ENCODE peak calls at places on chromosomes 1 and 21, in seven cellular contexts. L is GM12865; O is skeletal muscle cell; H is neuronal stem cell; K is cardiac muscle cell; S is CD8-positive, alpha-beta memory T cell; G is adrenal gland. X is an unnamed sample.

GRCh38 chr1:115266729-115267421 is 71.2 kb downstream of the NGF start:
- DNase-seq in O (no peak), H (no peak), K (peak; percentile 48), G (peak; percentile 21), L (no peak), S (no peak), X (no peak)

GRCh38 chr1:111535256-111536191 is 32.1 kb upstream of the ADORA3 start:
- DNase-seq in L (no peak), K (peak; percentile 32), G (no peak), H (no peak), S (no peak), O (no peak), X (no peak)

GRCh38 chr1:6033986-6034749 is 11.5 kb upstream of the KCNAB2 start:
- DNase-seq in L (peak; percentile 43), K (peak; percentile 30), O (no peak), S (no peak), G (peak; percentile 61), H (no peak), X (no peak)

GRCh38 chr1:226706664-226707063 is 32.4 kb downstream of the ITPKB start:
- DNase-seq in L (no peak), O (no peak), K (no peak), S (no peak), G (no peak), H (no peak), X (no peak)

GRCh38 chr1:222546091-222546490 is 1.8 kb downstream of the HHIPL2 start:
- DNase-seq in L (no peak), S (no peak), G (no peak), K (no peak), H (no peak), O (no peak), X (no peak)

GRCh38 chr1:24058671-24059455 is 53.1 kb downstream of the MYOM3 start:
- DNase-seq in K (peak; percentile 12), S (no peak), G (no peak), H (no peak), L (no peak), O (no peak), X (no peak)

GRCh38 chr1:219416598-219417238 is 196.2 kb downstream of the ZC3H11B start:
- DNase-seq in H (peak; percentile 27), S (peak; percentile 10), L (peak; percentile 60), O (no peak), K (peak; percentile 71), G (peak; percentile 72), X (peak; percentile 62)

GRCh38 chr21:32878654-32879053 is 107.1 kb upstream of the PAXBP1 start:
- DNase-seq in K (no peak), L (no peak), O (no peak), G (peak; percentile 21), H (no peak), S (no peak), X (no peak)

GRCh38 chr1:15956150-15956549 is 19.8 kb downstream of the ZBTB17 start:
- DNase-seq in L (no peak), K (no peak), G (no peak), O (no peak), S (no peak), H (no peak), X (no peak)

GRCh38 chr1:232239557-232240468 is 390.1 kb downstream of the SIPA1L2 start:
- DNase-seq in H (no peak), S (no peak), K (no peak), O (no peak), G (no peak), L (no peak), X (no peak)

GRCh38 chr1:12422488-12422887 is 192.7 kb downstream of the VPS13D start:
- DNase-seq in L (no peak), S (no peak), K (no peak), G (no peak), O (no peak), H (no peak), X (no peak)

GRCh38 chr21:44051462-44051941 is 39.4 kb downstream of the TRAPPC10 start:
- DNase-seq in K (peak; percentile 90), S (no peak), G (peak; percentile 82), O (no peak), L (no peak), H (no peak), X (no peak)

GRCh38 chr1:101781437-101781836 is 215.3 kb downstream of the OLFM3 start:
- DNase-seq in L (peak; percentile 9), S (no peak), H (no peak), G (no peak), K (peak; percentile 1), O (peak; percentile 4), X (no peak)

GRCh38 chr1:52702886-52703787 is 5.0 kb upstream of the COA7 start:
- DNase-seq in L (peak; percentile 97), S (peak; percentile 79), K (peak; percentile 94), H (peak; percentile 77), O (no peak), G (peak; percentile 96), X (peak; percentile 95)

GRCh38 chr1:164755674-164756073 is 196.7 kb downstream of the PBX1 start:
- DNase-seq in L (no peak), K (no peak), O (no peak), H (no peak), S (no peak), G (peak; percentile 35), X (no peak)

GRCh38 chr21:36486246-36486645 is 6.3 kb upstream of the CLDN14 start:
- DNase-seq in K (no peak), S (no peak), H (no peak), L (no peak), O (no peak), G (no peak), X (no peak)

GRCh38 chr1:167013124-167013900 is 24.2 kb downstream of the MAEL start:
- DNase-seq in S (no peak), G (no peak), K (no peak), O (no peak), L (no peak), H (no peak), X (no peak)

GRCh38 chr1:81330521-81330920 is 470.2 kb upstream of the ADGRL2 start:
- DNase-seq in S (no peak), G (no peak), H (no peak), O (no peak), K (no peak), L (no peak), X (no peak)

GRCh38 chr1:232884262-232884661 is 66.1 kb upstream of the NTPCR start:
- DNase-seq in K (no peak), H (no peak), O (no peak), G (no peak), S (no peak), L (no peak), X (no peak)

GRCh38 chr1:93659805-93660479 is 21.7 kb downstream of the BCAR3 start:
- DNase-seq in L (no peak), G (no peak), O (no peak), H (no peak), K (peak; percentile 59), S (no peak), X (no peak)

GRCh38 chr21:33067457-33067856 is 2.5 kb upstream of the OLIG1 start:
- DNase-seq in L (no peak), H (no peak), O (no peak), S (no peak), K (no peak), G (no peak), X (no peak)

GRCh38 chr1:172663726-172664125 is 4.8 kb downstream of the FASLG start:
- DNase-seq in G (no peak), H (no peak), S (no peak), O (no peak), K (no peak), L (no peak), X (no peak)

GRCh38 chr1:48853006-48853405 is 76.3 kb upstream of the BEND5 start:
- DNase-seq in L (no peak), S (no peak), H (no peak), G (peak; percentile 22), O (peak; percentile 91), K (peak; percentile 73), X (no peak)

GRCh38 chr21:32336711-32337110 is 38.1 kb downstream of the MRAP start:
- DNase-seq in O (no peak), K (peak; percentile 13), L (no peak), H (no peak), S (no peak), G (no peak), X (peak; percentile 29)

DNA sequence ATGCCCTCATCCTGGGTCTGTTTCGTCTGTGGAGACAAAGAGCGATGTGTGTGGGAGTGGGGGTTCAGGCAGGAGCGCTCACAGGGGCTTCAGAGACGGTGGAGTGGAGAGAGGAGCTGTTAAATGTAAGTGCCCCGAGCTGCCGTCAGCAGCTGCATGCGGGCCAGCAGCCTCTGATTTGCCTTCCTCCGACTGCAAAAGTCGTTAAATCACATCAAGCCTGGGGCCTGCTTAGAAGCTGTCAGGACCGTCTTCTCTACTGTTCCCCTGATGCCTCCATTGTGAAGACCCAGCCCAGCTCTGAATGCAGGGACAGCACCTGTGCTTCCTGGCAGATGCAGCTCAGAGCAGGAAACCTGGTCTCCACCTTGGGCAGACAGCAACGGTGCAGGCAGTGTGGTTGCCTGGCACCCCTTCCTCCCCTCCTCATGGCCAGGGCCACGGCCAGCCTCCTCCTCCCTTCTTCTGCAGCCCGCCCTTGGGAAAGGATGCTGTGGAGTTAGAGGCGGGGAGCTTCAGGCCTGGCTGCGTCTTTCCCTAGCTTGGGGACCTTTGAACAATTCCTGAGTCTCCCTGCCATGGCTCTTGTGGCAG is 92.4 kb upstream of the COL6A1 start:
- DNase-seq in K (no peak), G (no peak), O (no peak), H (no peak), S (no peak), L (no peak), X (no peak)
- H3K4me3 ChIP-seq in K (no peak overlapping the region), G (no peak overlapping the region), O (no peak overlapping the region), H (no peak overlapping the region), S (no peak overlapping the region), L (no peak overlapping the region), X (no peak overlapping the region)

DNA sequence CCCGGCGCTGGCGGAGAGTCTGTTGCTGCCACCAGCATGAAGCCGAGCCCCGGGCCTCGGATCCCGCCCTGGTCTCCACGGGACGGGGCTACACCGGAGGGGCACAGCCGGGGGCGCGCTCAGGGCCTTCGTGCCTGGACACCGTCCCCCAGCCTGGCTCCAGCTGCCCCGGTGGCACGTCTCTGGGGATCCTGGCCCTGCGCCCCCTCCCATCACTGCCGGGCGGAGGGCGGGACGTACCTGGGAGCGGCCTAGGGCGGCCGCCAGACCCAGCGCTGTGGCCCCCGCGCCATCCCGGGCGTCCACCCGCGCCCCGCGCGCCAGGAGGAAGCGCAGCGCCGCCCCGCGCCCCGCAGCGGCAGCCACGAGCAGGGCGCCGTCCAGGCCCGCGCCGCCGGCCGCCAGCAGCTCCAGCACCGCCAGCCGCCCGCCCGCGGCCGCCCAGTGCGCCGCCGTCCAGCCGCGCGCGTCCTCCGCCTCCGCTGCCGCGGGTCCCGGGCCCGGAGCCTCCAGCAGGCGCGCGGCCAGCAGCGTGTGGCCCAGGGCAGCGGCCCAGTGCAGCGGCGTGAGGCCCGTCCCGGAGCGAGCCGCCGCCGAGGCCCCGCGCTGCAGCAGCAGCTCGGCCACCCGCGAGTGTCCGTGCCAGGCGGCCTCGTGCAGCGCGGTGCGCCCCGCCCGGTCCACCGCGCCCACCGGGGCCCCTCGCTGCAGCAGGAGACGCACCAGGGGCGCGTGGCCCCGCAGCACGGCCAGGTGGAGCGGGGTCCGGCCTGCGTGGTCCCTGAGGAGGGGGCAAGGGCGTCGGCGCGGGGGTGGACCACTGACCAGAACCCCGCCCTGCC is 1.0 kb downstream of the ANKRD65 start:
- DNase-seq in L (no peak), S (no peak), K (peak; percentile 39), G (no peak), H (no peak), O (no peak), X (no peak)
- H3K4me3 ChIP-seq in L (no peak overlapping the region), S (no peak overlapping the region), K (no peak overlapping the region), G (no peak overlapping the region), H (peak overlapping the region; percentile 55), O (peak overlapping the region; percentile 11), X (peak overlapping the region; percentile 26)

GRCh38 chr1:155185783-155186265 is 12.2 kb downstream of the TRIM46 start:
- DNase-seq in K (no peak), O (no peak), L (no peak), G (no peak), S (no peak), H (no peak), X (peak; percentile 35)
- H3K4me3 ChIP-seq in K (no peak overlapping the region), O (no peak overlapping the region), L (no peak overlapping the region), G (no peak overlapping the region), S (no peak overlapping the region), H (no peak overlapping the region), X (no peak overlapping the region)

GRCh38 chr1:209769171-209769904 is 13.5 kb downstream of the TRAF3IP3 start:
- DNase-seq in S (peak; percentile 77), L (peak; percentile 92), O (peak; percentile 65), G (peak; percentile 64), K (peak; percentile 96), H (no peak), X (no peak)
- H3K4me3 ChIP-seq in S (peak overlapping the region; percentile 94), L (peak overlapping the region; percentile 77), O (no peak overlapping the region), G (no peak overlapping the region), K (no peak overlapping the region), H (no peak overlapping the region), X (no peak overlapping the region)

X was measured in right lobe of liver.